ENCODE peak calls at places on chromosomes 11 and 22, in eight cellular contexts. O is transverse colon, F is GM13977, P is A549, H is endothelial cell, J is epithelial cell of esophagus, A is gastrocnemius medialis, Z is RWPE1. S is an unnamed sample.

GRCh38 chr22:50303848-50304527 is 3.5 kb downstream of the PLXNB2 start:
- DNase-seq in O (peak), F (no peak), P (no peak), H (no peak), J (peak), A (no peak), Z (no peak), S (peak)

GRCh38 chr22:26777402-26777801 is 120.0 kb downstream of the MIAT start:
- DNase-seq in O (no peak), F (no peak), P (no peak), H (no peak), J (no peak), A (peak), Z (no peak), S (no peak)

GRCh38 chr11:57279131-57279530 is 42.1 kb upstream of the APLNR start:
- DNase-seq in O (no peak), F (no peak), P (no peak), H (no peak), J (peak), A (no peak), Z (no peak), S (no peak)

GRCh38 chr22:26053737-26054316 is 115.4 kb upstream of the SEZ6L start:
- DNase-seq in O (no peak), F (no peak), P (no peak), H (no peak), J (no peak), A (no peak), Z (no peak), S (no peak)

GRCh38 chr22:24094966-24095365 is 83.9 kb downstream of the CABIN1 start:
- DNase-seq in O (no peak), F (no peak), P (no peak), H (no peak), J (no peak), A (no peak), Z (no peak), S (no peak)

GRCh38 chr22:44701824-44702478 is at the start of gene PRR5:
- DNase-seq in O (peak), F (peak), P (peak), H (peak), J (peak), A (peak), Z (peak), S (peak)

GRCh38 chr11:118276422-118276821 is 12.3 kb upstream of the MPZL2 start:
- DNase-seq in O (no peak), F (no peak), P (no peak), H (no peak), J (peak), A (no peak), Z (no peak), S (no peak)

GRCh38 chr11:111299111-111300026 is 1.0 kb downstream of the POU2AF3 start:
- DNase-seq in O (peak), F (peak), P (peak), H (peak), J (peak), A (no peak), Z (peak), S (no peak)

GRCh38 chr11:78344114-78344513 is 73.5 kb downstream of the GAB2 start:
- DNase-seq in O (no peak), F (no peak), P (no peak), H (no peak), J (no peak), A (no peak), Z (no peak), S (no peak)

GRCh38 chr11:86938900-86939880 is 16.0 kb downstream of the FZD4 start:
- DNase-seq in O (no peak), F (peak), P (peak), H (peak), J (peak), A (no peak), Z (peak), S (no peak)

GRCh38 chr11:76835928-76836612 is 24.6 kb upstream of the ACER3 start:
- DNase-seq in O (peak), F (no peak), P (no peak), H (no peak), J (peak), A (no peak), Z (peak), S (no peak)

GRCh38 chr11:99449345-99449744 is 428.6 kb downstream of the CNTN5 start:
- DNase-seq in O (no peak), F (no peak), P (no peak), H (no peak), J (no peak), A (no peak), Z (no peak), S (no peak)

GRCh38 chr22:23067023-23067650 is 3.2 kb upstream of the GNAZ start:
- DNase-seq in O (peak), F (no peak), P (no peak), H (peak), J (no peak), A (no peak), Z (no peak), S (no peak)

GRCh38 chr22:39525658-39525975 is 5.3 kb downstream of the ATF4 start:
- DNase-seq in O (no peak), F (no peak), P (no peak), H (no peak), J (no peak), A (no peak), Z (no peak), S (no peak)

GRCh38 chr11:11382858-11383532 is 29.9 kb upstream of the CSNK2A3 start:
- DNase-seq in O (no peak), F (no peak), P (no peak), H (no peak), J (no peak), A (no peak), Z (no peak), S (no peak)

GRCh38 chr11:58640386-58641023 is 18.0 kb downstream of the CNTF start:
- DNase-seq in O (no peak), F (no peak), P (no peak), H (no peak), J (no peak), A (no peak), Z (no peak), S (no peak)

DNA sequence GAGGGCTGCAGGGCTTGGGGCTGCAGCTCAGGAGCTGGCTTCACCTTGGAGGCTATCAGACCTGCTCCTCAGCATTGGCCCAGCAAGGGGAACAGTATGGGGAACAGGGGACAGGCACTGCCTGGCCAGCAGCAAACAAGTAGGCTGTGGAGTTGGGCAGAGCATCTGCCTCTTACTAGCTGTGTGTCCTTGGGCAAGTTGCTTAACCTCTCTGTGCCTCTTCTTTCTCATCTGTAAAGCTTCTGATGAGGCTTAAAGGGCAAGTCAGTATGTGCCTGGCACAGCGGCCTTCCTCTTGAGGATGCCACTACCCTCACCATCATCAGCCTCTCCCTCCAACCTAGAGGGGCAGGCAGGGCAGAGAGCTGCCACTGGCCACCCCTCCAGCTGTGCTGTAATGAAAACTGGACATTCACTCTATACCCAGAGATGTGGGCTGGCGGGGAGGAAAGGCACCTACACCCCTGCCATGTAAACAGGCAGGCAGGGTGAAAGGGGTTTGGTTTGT is 7.5 kb upstream of the CDKN1C start:
- DNase-seq in O (no peak), F (no peak), P (no peak), H (no peak), J (no peak), A (no peak), Z (no peak), S (no peak)
- TF ChIP-seq CTCF in O (no peak), F (no peak), P (no peak), H (no peak), J (no peak), A (no peak), Z (no peak), S (no peak)

DNA sequence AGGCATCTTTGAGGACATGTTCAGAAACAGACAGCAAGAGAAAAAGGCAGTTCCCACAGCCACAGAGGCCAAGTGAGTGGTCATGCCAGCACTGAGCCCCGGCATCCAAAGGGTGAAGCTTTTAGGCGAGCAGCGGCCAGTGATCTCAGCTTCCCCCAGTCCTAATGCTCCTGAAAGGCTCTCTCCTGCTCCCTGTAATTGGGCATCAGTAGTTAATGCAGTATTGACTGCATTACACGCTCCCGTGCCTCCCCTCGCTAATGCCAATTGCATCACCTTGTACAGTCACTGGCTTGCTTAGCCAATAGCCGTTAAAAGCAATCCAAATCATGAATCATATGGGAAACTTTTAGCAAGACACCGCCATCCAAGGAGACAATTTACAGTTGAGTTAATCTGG is 4.9 kb downstream of the LMO1 start:
- DNase-seq in O (no peak), F (no peak), P (no peak), H (no peak), J (peak), A (peak), Z (peak), S (peak)
- TF ChIP-seq CTCF in O (no peak), F (no peak), P (no peak), H (no peak), J (no peak), A (no peak), Z (no peak), S (no peak)

DNA sequence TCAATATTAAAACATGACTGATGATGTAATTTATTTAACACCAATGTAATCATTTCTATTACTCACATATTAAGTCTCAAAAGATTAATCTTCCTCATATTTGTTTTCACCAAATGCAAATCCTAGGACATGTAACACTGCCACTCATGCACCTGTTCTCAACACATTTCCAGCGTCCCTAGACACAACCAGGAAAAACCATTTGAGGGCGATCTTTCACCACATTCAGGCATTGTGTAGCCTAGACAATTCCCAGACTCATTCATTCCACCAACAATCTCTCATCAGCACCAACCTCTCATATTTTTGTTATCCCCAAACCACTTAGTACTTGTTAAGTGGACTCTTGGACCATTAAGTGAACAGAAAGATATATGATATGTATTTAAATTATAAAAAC is 66.1 kb downstream of the SLC36A4 start:
- DNase-seq in O (no peak), F (no peak), P (no peak), H (peak), J (no peak), A (no peak), Z (no peak), S (no peak)
- TF ChIP-seq CTCF in O (no peak), F (peak), P (no peak), H (no peak), J (peak), A (no peak), Z (no peak), S (peak)

GRCh38 chr11:45485070-45485716 is 180.2 kb downstream of the CHST1 start:
- DNase-seq in O (no peak), F (no peak), P (peak), H (no peak), J (no peak), A (no peak), Z (no peak), S (no peak)
- TF ChIP-seq CTCF in O (no peak), F (no peak), P (no peak), H (no peak), J (no peak), A (no peak), Z (no peak), S (no peak)

GRCh38 chr11:70456921-70457532 is 58.7 kb downstream of the CTTN start:
- DNase-seq in O (no peak), F (no peak), P (no peak), H (no peak), J (no peak), A (no peak), Z (no peak), S (no peak)
- TF ChIP-seq CTCF in O (no peak), F (no peak), P (no peak), H (no peak), J (no peak), A (no peak), Z (no peak), S (no peak)

S was measured in CD14-positive monocyte.